ENCODE peak calls at places on chromosomes 6 and 20, in seven cellular contexts. P, T, Q, E, H, L and S are unnamed samples.

GRCh38 chr20:23101696-23102095 is 15.6 kb upstream of the CD93 start:
- DNase-seq in T (no peak), E (no peak), P (no peak), L (no peak), Q (no peak), H (no peak), S (no peak)

GRCh38 chr6:13573669-13574110 is 711 bp upstream of the SIRT5 start:
- DNase-seq in T (peak; percentile 29), H (no peak), Q (peak; percentile 41), L (no peak), E (no peak), P (peak; percentile 18), S (peak; percentile 48)

GRCh38 chr20:48823476-48823875 is 4.3 kb downstream of the PREX1 start:
- DNase-seq in E (no peak), T (no peak), P (no peak), H (no peak), Q (no peak), L (no peak), S (no peak)

GRCh38 chr20:45346851-45347250 is 1.4 kb downstream of the SDC4 start:
- DNase-seq in L (no peak), Q (no peak), H (no peak), P (no peak), E (no peak), T (no peak), S (no peak)

GRCh38 chr6:93621400-93621799 is 202.0 kb upstream of the EPHA7 start:
- DNase-seq in Q (no peak), H (no peak), T (no peak), L (no peak), E (no peak), P (no peak), S (no peak)

GRCh38 chr20:14406495-14406894 is 69.1 kb upstream of the FLRT3 start:
- DNase-seq in L (no peak), T (peak; percentile 8), Q (no peak), H (no peak), E (no peak), P (no peak), S (no peak)

GRCh38 chr6:165913676-165914570 is 250.9 kb upstream of the PDE10A start:
- DNase-seq in E (no peak), Q (no peak), L (no peak), P (no peak), H (no peak), T (no peak), S (no peak)

GRCh38 chr6:56450882-56451739 is 191.6 kb downstream of the DST start:
- DNase-seq in L (no peak), E (no peak), Q (no peak), H (no peak), P (no peak), T (peak; percentile 55), S (no peak)

GRCh38 chr6:16684896-16685554 is 76.2 kb downstream of the ATXN1 start:
- DNase-seq in Q (no peak), T (no peak), H (peak; percentile 56), L (no peak), E (no peak), P (peak; percentile 24), S (no peak)

GRCh38 chr20:62688083-62688482 is 20.6 kb upstream of the NTSR1 start:
- DNase-seq in P (no peak), Q (no peak), T (no peak), H (no peak), E (no peak), L (no peak), S (no peak)

GRCh38 chr20:1341561-1342265 is 12.8 kb upstream of the SDCBP2 start:
- DNase-seq in H (no peak), E (no peak), L (peak; percentile 30), P (no peak), T (no peak), Q (no peak), S (no peak)

GRCh38 chr6:14762077-14762476 is 483.8 kb upstream of the JARID2 start:
- DNase-seq in E (no peak), T (peak; percentile 23), P (no peak), H (no peak), Q (no peak), L (no peak), S (no peak)

GRCh38 chr6:22364314-22364713 is 67.5 kb upstream of the PRL start:
- DNase-seq in T (no peak), E (peak; percentile 21), L (no peak), Q (no peak), P (no peak), H (no peak), S (no peak)

GRCh38 chr6:97113170-97113569 is 169.8 kb downstream of the MMS22L start:
- DNase-seq in E (no peak), H (no peak), P (no peak), Q (no peak), T (no peak), L (no peak), S (no peak)

GRCh38 chr6:141963543-141964295 is 169.0 kb upstream of the GJE1 start:
- DNase-seq in T (no peak), E (no peak), L (no peak), P (no peak), Q (no peak), H (no peak), S (no peak)

GRCh38 chr20:36969478-36970186 is 18.1 kb upstream of the SAMHD1 start:
- DNase-seq in P (no peak), H (no peak), L (no peak), E (no peak), Q (no peak), T (peak; percentile 53), S (no peak)

GRCh38 chr6:86871681-86872080 is 65.6 kb upstream of the HTR1E start:
- DNase-seq in T (no peak), Q (no peak), L (no peak), P (no peak), H (no peak), E (no peak), S (no peak)

DNA sequence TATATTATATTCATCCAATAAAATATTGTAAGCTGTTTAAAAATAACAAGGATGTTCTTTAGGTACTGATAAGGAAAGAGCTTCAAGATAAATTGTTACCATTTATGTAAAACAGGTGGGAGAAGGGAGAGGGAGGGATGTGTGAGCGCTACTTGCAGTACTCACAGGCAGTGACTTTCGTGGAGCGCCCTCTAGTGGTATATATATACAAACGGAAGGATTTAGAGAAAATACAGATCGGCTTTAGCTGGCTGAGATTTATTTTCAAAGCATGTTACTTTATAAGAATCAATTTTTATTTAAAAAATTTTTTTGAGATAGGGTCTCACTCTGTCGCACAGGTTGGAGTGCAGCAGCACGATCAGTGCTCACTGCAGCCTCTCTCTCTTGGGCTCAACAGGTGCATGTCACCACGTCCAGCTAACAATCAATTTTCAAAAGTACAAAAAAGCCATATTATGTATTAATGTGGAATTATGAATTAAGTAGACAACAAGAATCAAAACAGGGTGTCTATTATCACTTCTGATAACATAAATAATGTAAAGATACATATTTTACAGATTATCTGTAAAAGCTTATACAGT is 3.3 kb upstream of the MOG start:
- DNase-seq in E (peak; percentile 62), H (no peak), P (peak; percentile 74), Q (peak; percentile 77), L (no peak), T (peak; percentile 69), S (peak; percentile 75)
- TF ChIP-seq JUND in E (no peak), H (no peak), P (no peak), Q (no peak), L (no peak), T (no peak), S (no peak)

GRCh38 chr6:31548423-31548873 is 1.0 kb downstream of the NFKBIL1 start:
- DNase-seq in P (no peak), L (no peak), T (no peak), H (no peak), E (no peak), Q (no peak), S (no peak)
- TF ChIP-seq JUND in P (no peak), L (no peak), T (no peak), H (no peak), E (no peak), Q (peak; percentile 11), S (no peak)

DNA sequence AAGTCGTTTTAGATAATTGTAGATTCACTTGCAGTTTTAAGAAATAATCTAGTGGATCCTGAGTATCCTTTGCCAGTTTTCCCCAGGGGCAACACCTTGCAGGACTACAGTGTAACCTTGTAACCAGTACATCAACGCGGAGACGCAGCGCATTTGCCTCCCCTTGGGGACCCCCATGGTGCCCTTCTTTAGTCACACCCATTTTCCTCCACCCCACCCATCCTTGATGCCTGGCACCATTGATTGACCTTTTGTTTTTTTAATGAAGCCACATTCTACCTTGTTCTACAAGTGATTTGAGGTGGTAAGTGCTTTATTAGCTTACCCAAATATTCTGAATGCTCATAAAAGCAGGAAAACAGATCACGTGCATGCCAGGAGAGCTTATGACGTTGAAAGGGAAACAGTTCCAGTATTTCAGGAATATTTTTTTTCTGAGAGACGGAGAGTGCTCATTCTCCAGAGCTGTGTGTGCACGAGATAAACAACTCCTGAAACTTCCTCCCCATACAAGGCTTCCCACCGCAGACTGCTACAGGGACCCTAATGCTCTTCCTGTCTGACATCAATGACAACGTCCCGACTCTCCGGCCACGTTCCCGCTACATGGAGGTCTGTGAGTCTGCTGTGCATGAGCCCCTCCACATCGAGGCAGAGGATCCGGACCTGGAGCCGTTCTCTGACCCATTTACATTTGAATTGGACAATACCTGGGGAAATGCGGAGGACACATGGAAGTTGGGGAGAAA is 35.7 kb downstream of the CDH26 start:
- DNase-seq in Q (no peak), E (no peak), H (no peak), T (no peak), P (no peak), L (no peak), S (no peak)
- TF ChIP-seq JUND in Q (no peak), E (no peak), H (no peak), T (no peak), P (no peak), L (no peak), S (no peak)

GRCh38 chr6:87972279-87972678 is 75.4 kb upstream of the SPACA1 start:
- DNase-seq in E (no peak), P (no peak), H (no peak), L (no peak), T (no peak), Q (no peak), S (no peak)

GRCh38 chr6:87965806-87966205 is 81.8 kb upstream of the SPACA1 start:
- DNase-seq in P (no peak), Q (no peak), H (no peak), L (no peak), T (no peak), E (no peak), S (no peak)

GRCh38 chr6:87971605-87972262 is 75.9 kb upstream of the SPACA1 start:
- DNase-seq in P (no peak), H (no peak), L (no peak), Q (no peak), T (no peak), E (no peak), S (no peak)

DNA sequence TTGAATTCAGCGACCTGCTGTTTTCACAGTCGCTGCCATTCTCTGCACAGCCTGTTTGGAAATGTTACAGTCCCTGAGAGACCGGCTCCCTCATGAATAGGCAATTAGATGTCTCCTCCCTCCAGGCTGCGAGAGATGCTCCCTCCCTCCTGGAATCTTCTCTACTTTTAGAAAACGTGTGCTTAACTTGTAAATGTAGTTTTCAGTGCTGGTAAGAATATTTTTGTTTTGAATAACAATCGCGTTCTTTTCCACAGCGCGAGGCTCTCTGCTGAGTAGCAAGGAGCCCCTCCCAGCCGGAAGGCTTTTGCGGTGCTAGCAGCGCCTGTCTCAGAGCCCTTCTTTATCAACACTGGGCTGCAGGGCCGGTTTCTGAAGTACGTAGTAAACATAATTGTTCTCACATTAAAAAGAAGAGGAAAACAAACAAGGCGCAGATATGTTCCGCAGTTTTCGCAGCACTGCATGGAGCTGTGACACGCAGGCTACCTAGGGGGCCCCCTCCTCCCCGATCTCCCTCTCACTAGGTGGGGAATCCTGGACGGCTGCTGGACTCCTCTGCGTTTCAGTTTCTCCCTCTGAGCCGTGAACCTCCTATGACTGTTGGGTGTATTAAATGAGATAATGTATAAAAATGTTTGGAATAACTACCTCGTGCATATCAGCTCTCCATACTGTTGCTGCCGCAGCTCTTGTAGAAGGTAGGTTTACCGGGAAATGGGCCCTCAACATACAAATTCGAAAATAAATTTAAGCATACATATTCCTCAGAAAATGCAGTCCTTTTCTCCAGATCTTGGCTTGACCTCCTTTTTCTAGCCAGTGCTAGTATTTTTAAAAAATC is 79.0 kb upstream of the SPACA1 start:
- DNase-seq in T (no peak), L (peak; percentile 54), Q (no peak), H (no peak), P (no peak), E (peak; percentile 30), S (peak; percentile 9)
- TF ChIP-seq JUND in T (no peak), L (no peak), Q (no peak), H (no peak), P (no peak), E (no peak), S (no peak)